ENCODE peak calls at places on chromosomes 13 and 19, in five cellular contexts. P is ovary, H is EL, Q is progenitor cell of endocrine pancreas, R is SJSA1. K is an unnamed sample.

GRCh38 chr19:15091918-15092753 is 10.1 kb downstream of the OR1I1 start:
- DNase-seq in P (peak), H (peak), Q (no peak), R (no peak), K (no peak)

GRCh38 chr19:17260842-17261325 is 3.7 kb downstream of the USHBP1 start:
- DNase-seq in P (peak), H (peak), Q (peak), R (peak), K (peak)

GRCh38 chr13:107649071-107649470 is 566.3 kb downstream of the LIG4 start:
- DNase-seq in P (no peak), H (no peak), Q (no peak), R (no peak), K (no peak)

GRCh38 chr13:66087149-66087780 is 1142.9 kb downstream of the PCDH9 start:
- DNase-seq in P (no peak), H (no peak), Q (no peak), R (no peak), K (no peak)

GRCh38 chr13:41178040-41178439 is 16.3 kb downstream of the KBTBD7 start:
- DNase-seq in P (no peak), H (no peak), Q (no peak), R (no peak), K (no peak)

GRCh38 chr19:31334849-31335624 is 14.2 kb downstream of the TSHZ3 start:
- DNase-seq in P (no peak), H (peak), Q (no peak), R (no peak), K (no peak)

GRCh38 chr19:53078668-53079067 is 24.6 kb downstream of the ZNF160 start:
- DNase-seq in P (no peak), H (no peak), Q (no peak), R (no peak), K (no peak)

GRCh38 chr13:20402881-20403280 is 122.8 kb downstream of the CRYL1 start:
- DNase-seq in P (no peak), H (no peak), Q (no peak), R (no peak), K (no peak)

GRCh38 chr13:97798836-97799235 is 154.6 kb upstream of the IPO5 start:
- DNase-seq in P (no peak), H (peak), Q (no peak), R (no peak), K (no peak)